ENCODE peak calls at places on chromosomes 6 and 20, in six cellular contexts. I, S, V, Y, U and T are unnamed samples.

GRCh38 chr6:7732219-7732618 is 6.3 kb downstream of the BMP6 start:
- DNase-seq in V (no peak), I (no peak), U (no peak), Y (no peak), S (no peak), T (no peak)

GRCh38 chr6:47086051-47086770 is 44.1 kb upstream of the ADGRF1 start:
- DNase-seq in V (no peak), U (no peak), S (no peak), Y (no peak), I (no peak), T (no peak)

GRCh38 chr6:491233-491632 is 99.7 kb downstream of the IRF4 start:
- DNase-seq in Y (no peak), I (no peak), U (no peak), S (no peak), V (no peak), T (no peak)

GRCh38 chr6:125197795-125198269 is 44.3 kb downstream of the TPD52L1 start:
- DNase-seq in U (peak), V (peak), S (peak), Y (peak), I (peak), T (peak)

GRCh38 chr20:44204156-44204831 is 6.3 kb downstream of the OSER1 start:
- DNase-seq in I (peak), S (no peak), U (no peak), Y (no peak), V (peak), T (peak)

GRCh38 chr6:26588965-26589364 is 7.8 kb upstream of the ABT1 start:
- DNase-seq in U (no peak), I (no peak), V (no peak), S (no peak), Y (no peak), T (no peak)

GRCh38 chr20:58037631-58038030 is 190.8 kb downstream of the ANKRD60 start:
- DNase-seq in Y (no peak), V (no peak), U (no peak), S (no peak), I (no peak), T (no peak)

GRCh38 chr6:155544677-155545076 is 89.0 kb upstream of the NOX3 start:
- DNase-seq in Y (no peak), U (no peak), I (no peak), S (no peak), V (no peak), T (no peak)

GRCh38 chr20:361562-361961 is 14.7 kb downstream of the NRSN2 start:
- DNase-seq in S (no peak), V (no peak), Y (no peak), U (no peak), I (no peak), T (no peak)

GRCh38 chr20:5652626-5653573 is 97.3 kb upstream of the SHLD1 start:
- DNase-seq in I (peak), Y (no peak), S (no peak), V (peak), U (no peak), T (peak)

DNA sequence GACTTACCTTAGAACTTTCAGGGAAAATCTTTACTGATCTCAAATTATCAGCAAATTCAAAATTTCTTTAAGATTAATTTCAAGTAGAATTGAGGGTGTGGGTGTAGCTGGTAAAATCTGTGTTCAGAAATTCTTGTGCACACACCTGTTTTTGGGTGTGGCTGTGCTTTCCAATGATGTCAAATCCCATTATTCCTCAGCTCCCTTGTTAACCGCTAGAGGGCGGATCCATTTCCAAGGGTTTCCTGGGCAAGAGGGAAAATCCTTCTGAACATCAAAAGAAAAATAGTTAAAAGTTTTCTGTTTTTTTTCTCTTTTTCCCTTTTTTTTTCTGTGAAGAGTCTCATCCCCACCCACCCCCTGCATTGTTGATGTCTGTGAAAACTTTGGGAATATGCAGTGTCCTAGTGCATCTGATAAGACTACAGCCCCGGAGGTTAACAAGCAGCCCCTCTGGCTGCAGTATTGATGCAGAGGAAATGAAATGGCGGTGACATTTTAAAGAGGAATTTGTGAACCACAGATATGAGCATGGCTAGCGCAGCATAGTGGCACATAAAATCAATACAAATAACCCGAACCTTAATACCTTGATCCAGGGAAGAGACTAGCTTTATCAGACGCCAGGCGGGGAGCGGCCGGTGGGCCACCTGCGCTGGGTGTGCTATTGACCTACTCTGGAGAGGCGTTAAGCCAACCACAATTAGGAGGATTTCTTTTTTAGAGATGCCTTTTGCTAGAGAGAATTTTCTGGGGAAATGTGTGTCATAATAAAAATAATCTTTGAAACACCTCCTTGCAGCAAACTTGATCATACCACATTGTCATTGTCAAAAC is 130.9 kb downstream of the FOXA2 start:
- DNase-seq in U (no peak), Y (no peak), S (no peak), V (no peak), I (peak), T (peak)
- TF ChIP-seq CTCF in U (peak), Y (no peak), S (no peak), V (peak), I (peak), T (peak)

DNA sequence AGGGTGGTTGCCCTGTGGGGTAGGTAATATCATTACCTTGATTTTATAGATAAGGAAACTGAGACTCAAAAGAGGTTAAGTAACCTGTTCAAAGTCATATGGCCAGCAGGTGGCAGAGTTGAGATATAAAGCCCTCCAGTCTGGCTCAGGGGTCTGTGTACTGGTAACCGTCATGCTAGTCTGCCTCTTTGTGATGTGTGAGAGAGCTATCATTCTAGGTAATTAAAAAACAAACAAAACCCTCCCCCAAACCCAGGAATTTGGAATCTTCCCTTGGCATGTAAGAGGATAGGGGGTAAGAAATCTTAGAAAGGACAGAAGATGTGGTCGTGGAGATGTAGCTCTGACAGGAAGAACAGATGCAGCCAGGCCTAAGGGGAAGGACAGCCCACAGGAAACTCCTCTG is 206.0 kb downstream of the CDC5L start:
- DNase-seq in Y (no peak), I (peak), U (no peak), V (peak), S (no peak), T (peak)
- TF ChIP-seq CTCF in Y (peak), I (peak), U (no peak), V (peak), S (no peak), T (peak)

GRCh38 chr6:42093582-42094329 is 43.4 kb downstream of the TAF8 start:
- DNase-seq in U (no peak), V (no peak), S (no peak), Y (peak), I (no peak), T (peak)

GRCh38 chr6:42099340-42100028 is 42.9 kb downstream of the C6orf132 start:
- DNase-seq in Y (no peak), V (peak), U (peak), I (no peak), S (no peak), T (peak)

GRCh38 chr6:42095066-42095465 is 44.7 kb downstream of the TAF8 start:
- DNase-seq in V (no peak), S (no peak), U (no peak), I (no peak), Y (no peak), T (peak)

GRCh38 chr6:42091718-42092023 is 41.3 kb downstream of the TAF8 start:
- DNase-seq in Y (no peak), I (no peak), V (no peak), S (no peak), U (no peak), T (no peak)

DNA sequence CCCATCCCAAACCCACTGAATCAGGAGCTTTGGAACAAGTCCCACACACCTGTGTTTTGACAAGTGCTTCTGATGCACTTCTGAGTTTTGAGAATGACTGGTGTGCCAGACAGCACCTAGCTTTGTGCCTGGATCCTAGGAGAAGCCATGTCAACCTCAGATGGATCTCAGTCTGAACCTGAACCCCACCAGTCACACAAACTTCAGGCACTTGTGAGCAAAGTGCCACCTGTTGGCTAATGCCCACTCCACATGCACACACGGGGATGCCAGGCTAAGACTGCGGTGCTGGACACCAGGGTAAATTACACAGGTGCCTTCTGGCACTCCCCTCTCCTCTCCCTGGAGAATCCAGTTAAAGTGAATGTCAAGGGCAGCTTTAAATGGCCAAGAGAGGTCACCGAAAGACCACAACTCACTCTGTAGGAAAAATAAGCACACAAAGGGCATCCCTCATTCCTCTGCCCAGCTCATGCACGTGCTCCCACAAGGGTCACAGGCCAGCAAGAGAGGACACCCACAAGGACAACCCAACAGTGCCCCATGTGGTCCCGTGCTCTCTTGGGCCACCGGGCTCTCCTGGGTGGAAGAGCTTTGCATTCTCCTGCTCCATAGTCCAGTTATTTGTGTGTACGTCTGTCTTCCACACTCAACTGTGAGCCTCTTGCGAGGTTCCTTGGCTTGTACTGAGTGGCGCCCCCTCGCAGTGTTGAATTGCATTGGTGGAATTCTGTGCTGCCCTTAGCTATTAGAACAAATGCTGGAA is 45.6 kb downstream of the TAF8 start:
- DNase-seq in Y (no peak), I (no peak), U (no peak), V (no peak), S (no peak), T (no peak)
- TF ChIP-seq CTCF in Y (no peak), I (no peak), U (no peak), V (no peak), S (no peak), T (no peak)

GRCh38 chr20:63521602-63522001 is 1.0 kb downstream of the PPDPF start:
- DNase-seq in S (no peak), I (no peak), Y (peak), U (peak), V (no peak), T (no peak)
- TF ChIP-seq CTCF in S (no peak), I (no peak), Y (no peak), U (no peak), V (no peak), T (no peak)

GRCh38 chr20:63775096-63775978 is 35.8 kb downstream of the SLC2A4RG start:
- DNase-seq in U (no peak), S (peak), V (peak), I (no peak), Y (peak), T (no peak)
- TF ChIP-seq CTCF in U (peak), S (peak), V (peak), I (peak), Y (peak), T (peak)

GRCh38 chr6:107121266-107121665 is 6.0 kb upstream of the BEND3 start:
- DNase-seq in Y (no peak), V (no peak), S (no peak), I (no peak), U (no peak), T (no peak)

GRCh38 chr6:107123501-107123900 is 8.2 kb upstream of the BEND3 start:
- DNase-seq in Y (no peak), S (no peak), U (no peak), I (no peak), V (no peak), T (no peak)

GRCh38 chr6:107120404-107120803 is 5.1 kb upstream of the BEND3 start:
- DNase-seq in S (no peak), V (no peak), U (no peak), Y (no peak), I (no peak), T (no peak)

GRCh38 chr6:107122748-107123147 is 7.4 kb upstream of the BEND3 start:
- DNase-seq in V (no peak), S (no peak), I (no peak), U (no peak), Y (no peak), T (no peak)

DNA sequence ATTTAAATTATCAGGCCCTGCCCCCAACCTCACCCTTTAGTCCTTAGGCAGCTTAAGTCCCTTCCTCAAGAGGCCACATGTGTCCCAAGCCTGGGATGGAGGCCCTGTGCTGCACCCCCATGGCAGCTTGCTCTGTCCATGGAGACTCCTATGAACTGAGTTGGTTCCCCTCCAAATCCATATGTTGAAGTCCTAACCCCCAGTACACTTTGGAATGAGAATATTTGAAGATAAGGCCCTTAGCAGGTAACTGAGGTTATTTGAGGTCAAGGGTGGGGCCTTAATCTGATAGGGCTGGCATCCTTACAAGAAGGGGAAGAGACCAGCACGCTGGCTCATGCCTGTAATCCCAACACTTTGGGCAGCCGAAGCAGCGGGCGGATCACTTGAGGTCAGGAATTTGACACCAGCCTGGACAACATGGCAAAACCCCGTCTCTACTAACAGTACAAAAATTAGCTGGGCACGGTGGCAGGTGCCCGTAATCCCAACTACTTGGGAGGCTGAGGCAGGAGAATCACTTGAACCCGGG is 6.7 kb upstream of the BEND3 start:
- DNase-seq in U (no peak), I (no peak), S (no peak), V (no peak), Y (no peak), T (no peak)
- TF ChIP-seq CTCF in U (no peak), I (no peak), S (no peak), V (no peak), Y (no peak), T (no peak)

GRCh38 chr6:36650848-36651247 is 27.7 kb upstream of the CDKN1A start:
- DNase-seq in Y (no peak), U (no peak), I (no peak), V (no peak), S (no peak), T (no peak)

GRCh38 chr6:36649086-36649485 is 29.4 kb upstream of the CDKN1A start:
- DNase-seq in I (no peak), V (no peak), U (no peak), S (no peak), Y (no peak), T (no peak)

GRCh38 chr6:36651659-36652379 is 26.7 kb upstream of the CDKN1A start:
- DNase-seq in Y (no peak), U (no peak), I (no peak), S (no peak), V (no peak), T (no peak)

GRCh38 chr6:36655073-36655847 is 23.3 kb upstream of the CDKN1A start:
- DNase-seq in V (no peak), I (no peak), Y (no peak), S (no peak), U (no peak), T (no peak)

DNA sequence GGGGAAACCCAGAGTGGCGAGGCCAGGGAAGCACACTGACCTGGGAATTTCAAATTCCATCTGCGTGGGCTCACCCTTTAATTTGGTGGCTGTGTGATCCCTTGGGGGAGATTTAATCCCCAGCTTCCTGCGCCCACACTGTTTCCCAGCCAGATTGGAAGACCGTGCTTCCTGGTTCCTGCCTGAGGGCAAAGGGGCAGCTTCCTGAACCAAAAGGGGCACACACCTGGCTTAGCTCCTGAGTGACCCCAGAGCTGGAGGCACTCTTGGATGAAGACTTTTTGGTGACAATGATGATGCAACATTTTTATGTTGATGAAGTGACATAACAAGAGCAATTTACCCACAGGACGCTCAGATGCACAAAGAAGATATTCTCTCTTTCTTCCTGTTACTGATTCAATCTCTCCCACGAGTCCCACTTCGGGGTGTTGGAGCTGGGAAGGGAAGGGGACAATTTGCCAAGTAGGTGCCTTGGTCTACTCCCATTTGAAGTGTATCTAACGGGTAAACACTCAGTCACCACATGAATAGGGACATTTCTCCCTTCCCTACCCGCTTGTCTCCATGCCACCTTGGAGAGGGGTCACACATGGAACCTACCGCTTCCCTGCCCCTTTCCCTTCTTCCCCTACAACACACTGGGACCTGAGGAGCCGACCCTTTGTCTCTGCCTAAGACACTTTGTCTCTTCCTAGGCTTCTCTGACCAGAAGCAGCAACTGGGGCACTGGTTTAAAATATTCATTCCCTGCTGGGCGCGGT is 28.6 kb upstream of the CDKN1A start:
- DNase-seq in S (no peak), Y (no peak), U (no peak), I (no peak), V (no peak), T (no peak)
- TF ChIP-seq CTCF in S (no peak), Y (no peak), U (no peak), I (no peak), V (no peak), T (no peak)

DNA sequence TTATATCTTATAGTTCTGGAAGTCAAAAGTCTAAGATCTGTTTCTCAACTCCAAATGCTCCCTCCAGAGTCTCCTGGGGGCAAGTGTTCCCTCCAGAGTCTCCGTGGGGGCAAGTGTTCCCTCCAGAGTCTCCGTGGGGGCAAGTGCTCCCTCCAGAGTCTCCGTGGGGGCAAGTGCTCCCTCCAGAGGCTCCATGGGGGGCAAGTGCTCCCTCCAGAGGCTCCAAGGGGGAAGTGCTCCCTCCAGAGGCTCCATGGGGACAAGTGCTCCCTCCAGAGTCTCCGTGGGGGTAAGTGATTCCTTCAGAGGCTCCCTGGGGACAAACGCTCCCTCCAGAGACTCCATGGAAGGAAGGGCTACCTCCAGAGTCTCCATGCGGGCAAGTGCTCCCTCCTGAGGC is 34.0 kb upstream of the THBS2 start:
- DNase-seq in I (no peak), U (no peak), S (no peak), Y (no peak), V (no peak), T (no peak)
- TF ChIP-seq CTCF in I (no peak), U (no peak), S (no peak), Y (no peak), V (peak), T (no peak)

GRCh38 chr6:31827286-31828079 is at the start of gene HSPA1B:
- DNase-seq in V (peak), I (peak), S (peak), Y (peak), U (peak), T (peak)

GRCh38 chr6:31826793-31827285 is 699 bp upstream of the HSPA1B start:
- DNase-seq in U (peak), V (peak), S (peak), I (peak), Y (peak), T (peak)

GRCh38 chr6:31825553-31825952 is 2.0 kb upstream of the HSPA1B start:
- DNase-seq in V (no peak), I (no peak), Y (no peak), S (no peak), U (no peak), T (no peak)

GRCh38 chr6:31831350-31832215 is 4.0 kb downstream of the HSPA1B start:
- DNase-seq in I (no peak), S (no peak), Y (no peak), V (no peak), U (no peak), T (peak)

GRCh38 chr6:31829633-31830492 is 2.3 kb downstream of the HSPA1B start:
- DNase-seq in S (no peak), U (no peak), Y (no peak), V (no peak), I (no peak), T (peak)
- TF ChIP-seq CTCF in S (no peak), U (no peak), Y (peak), V (no peak), I (peak), T (peak)